ENCODE peak calls at places on chromosome 5, in eight cellular contexts. One of them, this sample, is unnamed.

GRCh38 chr5:179126506-179126991 is 66.4 kb downstream of the ZNF354C start:
- DNase-seq in BJ: no peak
- DNase-seq in fibroblast of the aortic adventitia: no peak
- DNase-seq in A549: no peak
- DNase-seq in ovary: no peak
- DNase-seq in WERI-Rb-1: no peak
- DNase-seq in AG04449: no peak
- DNase-seq in dorsolateral prefrontal cortex: no peak
- DNase-seq in this sample: no peak

GRCh38 chr5:80516826-80517225 is 28.9 kb downstream of the FAM151B start:
- DNase-seq in BJ: peak
- DNase-seq in fibroblast of the aortic adventitia: peak
- DNase-seq in A549: peak
- DNase-seq in ovary: no peak
- DNase-seq in WERI-Rb-1: no peak
- DNase-seq in AG04449: peak
- DNase-seq in dorsolateral prefrontal cortex: no peak
- DNase-seq in this sample: no peak

GRCh38 chr5:9348296-9348996 is 197.4 kb downstream of the SEMA5A start:
- DNase-seq in BJ: peak
- DNase-seq in fibroblast of the aortic adventitia: peak
- DNase-seq in A549: no peak
- DNase-seq in ovary: no peak
- DNase-seq in WERI-Rb-1: no peak
- DNase-seq in AG04449: peak
- DNase-seq in dorsolateral prefrontal cortex: no peak
- DNase-seq in this sample: peak

GRCh38 chr5:919356-920000 is 26.8 kb downstream of the TRIP13 start:
- DNase-seq in BJ: no peak
- DNase-seq in fibroblast of the aortic adventitia: no peak
- DNase-seq in A549: no peak
- DNase-seq in ovary: no peak
- DNase-seq in WERI-Rb-1: no peak
- DNase-seq in AG04449: no peak
- DNase-seq in dorsolateral prefrontal cortex: no peak
- DNase-seq in this sample: no peak

GRCh38 chr5:110402562-110402961 is 323.9 kb downstream of the TMEM232 start:
- DNase-seq in BJ: no peak
- DNase-seq in fibroblast of the aortic adventitia: no peak
- DNase-seq in A549: no peak
- DNase-seq in ovary: no peak
- DNase-seq in WERI-Rb-1: no peak
- DNase-seq in AG04449: no peak
- DNase-seq in dorsolateral prefrontal cortex: no peak
- DNase-seq in this sample: no peak

GRCh38 chr5:77087484-77088291 is 603 bp upstream of the ZBED3 start:
- DNase-seq in BJ: no peak
- DNase-seq in fibroblast of the aortic adventitia: peak
- DNase-seq in A549: no peak
- DNase-seq in ovary: peak
- DNase-seq in WERI-Rb-1: no peak
- DNase-seq in AG04449: no peak
- DNase-seq in dorsolateral prefrontal cortex: no peak
- DNase-seq in this sample: no peak

GRCh38 chr5:78855026-78855425 is 130.1 kb downstream of the ARSB start:
- DNase-seq in BJ: no peak
- DNase-seq in fibroblast of the aortic adventitia: no peak
- DNase-seq in A549: no peak
- DNase-seq in ovary: no peak
- DNase-seq in WERI-Rb-1: no peak
- DNase-seq in AG04449: no peak
- DNase-seq in dorsolateral prefrontal cortex: no peak
- DNase-seq in this sample: no peak

GRCh38 chr5:443239-444151 is 519 bp downstream of the EXOC3 start:
- DNase-seq in BJ: no peak
- DNase-seq in fibroblast of the aortic adventitia: no peak
- DNase-seq in A549: peak
- DNase-seq in ovary: peak
- DNase-seq in WERI-Rb-1: no peak
- DNase-seq in AG04449: no peak
- DNase-seq in dorsolateral prefrontal cortex: peak
- DNase-seq in this sample: no peak

GRCh38 chr5:59007460-59008063 is 424.7 kb downstream of the RAB3C start:
- DNase-seq in BJ: no peak
- DNase-seq in fibroblast of the aortic adventitia: peak
- DNase-seq in A549: no peak
- DNase-seq in ovary: no peak
- DNase-seq in WERI-Rb-1: no peak
- DNase-seq in AG04449: no peak
- DNase-seq in dorsolateral prefrontal cortex: no peak
- DNase-seq in this sample: no peak

GRCh38 chr5:52893105-52893504 is 96.0 kb upstream of the ITGA2 start:
- DNase-seq in BJ: no peak
- DNase-seq in fibroblast of the aortic adventitia: peak
- DNase-seq in A549: no peak
- DNase-seq in ovary: no peak
- DNase-seq in WERI-Rb-1: no peak
- DNase-seq in AG04449: no peak
- DNase-seq in dorsolateral prefrontal cortex: no peak
- DNase-seq in this sample: no peak

GRCh38 chr5:148816357-148816756 is 10.1 kb upstream of the ADRB2 start:
- DNase-seq in BJ: no peak
- DNase-seq in fibroblast of the aortic adventitia: no peak
- DNase-seq in A549: no peak
- DNase-seq in ovary: no peak
- DNase-seq in WERI-Rb-1: no peak
- DNase-seq in AG04449: no peak
- DNase-seq in dorsolateral prefrontal cortex: no peak
- DNase-seq in this sample: no peak

GRCh38 chr5:43305948-43306563 is 7.2 kb downstream of the HMGCS1 start:
- DNase-seq in BJ: no peak
- DNase-seq in fibroblast of the aortic adventitia: peak
- DNase-seq in A549: peak
- DNase-seq in ovary: no peak
- DNase-seq in WERI-Rb-1: no peak
- DNase-seq in AG04449: peak
- DNase-seq in dorsolateral prefrontal cortex: no peak
- DNase-seq in this sample: no peak

GRCh38 chr5:148860599-148860998 is 34.2 kb downstream of the ADRB2 start:
- DNase-seq in BJ: no peak
- DNase-seq in fibroblast of the aortic adventitia: no peak
- DNase-seq in A549: no peak
- DNase-seq in ovary: no peak
- DNase-seq in WERI-Rb-1: no peak
- DNase-seq in AG04449: no peak
- DNase-seq in dorsolateral prefrontal cortex: no peak
- DNase-seq in this sample: no peak

GRCh38 chr5:14810282-14810681 is 61.3 kb downstream of the ANKH start:
- DNase-seq in BJ: no peak
- DNase-seq in fibroblast of the aortic adventitia: no peak
- DNase-seq in A549: no peak
- DNase-seq in ovary: no peak
- DNase-seq in WERI-Rb-1: no peak
- DNase-seq in AG04449: no peak
- DNase-seq in dorsolateral prefrontal cortex: no peak
- DNase-seq in this sample: no peak
- H3K4me3 ChIP-seq in BJ: no peak
- H3K4me3 ChIP-seq in fibroblast of the aortic adventitia: no peak
- H3K4me3 ChIP-seq in A549: no peak
- H3K4me3 ChIP-seq in ovary: no peak
- H3K4me3 ChIP-seq in WERI-Rb-1: no peak
- H3K4me3 ChIP-seq in AG04449: no peak
- H3K4me3 ChIP-seq in dorsolateral prefrontal cortex: peak
- H3K4me3 ChIP-seq in this sample: no peak

DNA sequence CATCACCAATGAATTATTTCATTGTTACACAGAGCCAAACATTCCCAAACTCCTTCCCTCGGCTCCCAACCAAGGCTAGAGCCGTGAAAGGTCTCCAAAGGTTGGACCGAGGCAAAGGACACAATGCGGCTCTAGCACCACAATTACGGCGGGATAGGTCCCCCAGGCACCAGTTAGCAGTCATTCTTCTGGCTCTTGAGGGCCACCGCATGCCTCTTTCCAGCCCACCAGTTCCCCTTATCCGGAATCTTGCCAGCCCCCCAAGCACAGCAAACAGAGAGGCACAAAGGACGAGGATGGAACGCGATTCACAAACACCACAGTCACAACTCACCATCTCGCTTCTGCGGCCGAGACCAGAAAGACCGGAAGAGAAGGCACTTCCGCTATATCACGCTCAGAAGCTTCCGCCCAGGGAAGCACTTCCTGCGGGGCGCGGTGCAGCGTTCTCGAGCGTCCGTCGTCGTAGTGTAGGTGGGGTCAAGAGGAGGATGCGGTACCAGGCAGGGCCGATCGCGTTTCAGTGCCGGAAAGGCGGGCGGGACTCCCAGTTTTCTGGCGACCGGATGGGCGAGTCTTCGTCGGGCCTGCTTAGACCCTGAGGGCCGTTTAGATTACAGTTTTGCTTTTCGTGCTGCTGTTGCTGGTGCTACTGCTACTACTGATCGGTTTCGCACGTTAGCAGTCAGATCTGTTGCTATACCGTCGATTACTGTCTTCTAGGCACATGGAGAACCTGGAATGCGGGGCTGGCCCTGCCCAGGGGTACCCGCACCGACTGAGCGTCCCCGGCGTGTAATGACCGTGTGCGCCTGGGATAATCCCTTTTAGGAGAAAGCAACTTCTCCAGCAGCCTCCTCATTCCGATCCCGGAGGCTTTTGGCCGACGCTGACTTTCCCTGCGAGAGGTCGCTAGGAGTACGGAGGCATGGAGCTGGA is at the start of gene RPL37:
- DNase-seq in BJ: peak
- DNase-seq in fibroblast of the aortic adventitia: peak
- DNase-seq in A549: peak
- DNase-seq in ovary: peak
- DNase-seq in WERI-Rb-1: peak
- DNase-seq in AG04449: peak
- DNase-seq in dorsolateral prefrontal cortex: peak
- DNase-seq in this sample: peak
- H3K4me3 ChIP-seq in BJ: peak
- H3K4me3 ChIP-seq in fibroblast of the aortic adventitia: peak
- H3K4me3 ChIP-seq in A549: peak
- H3K4me3 ChIP-seq in ovary: peak
- H3K4me3 ChIP-seq in WERI-Rb-1: peak
- H3K4me3 ChIP-seq in AG04449: peak
- H3K4me3 ChIP-seq in dorsolateral prefrontal cortex: peak
- H3K4me3 ChIP-seq in this sample: peak

GRCh38 chr5:102306121-102306520 is 10.0 kb upstream of the SLCO4C1 start:
- DNase-seq in BJ: no peak
- DNase-seq in fibroblast of the aortic adventitia: no peak
- DNase-seq in A549: no peak
- DNase-seq in ovary: no peak
- DNase-seq in WERI-Rb-1: no peak
- DNase-seq in AG04449: no peak
- DNase-seq in dorsolateral prefrontal cortex: no peak
- DNase-seq in this sample: no peak

GRCh38 chr5:102312586-102312985 is 16.5 kb upstream of the SLCO4C1 start:
- DNase-seq in BJ: no peak
- DNase-seq in fibroblast of the aortic adventitia: peak
- DNase-seq in A549: no peak
- DNase-seq in ovary: no peak
- DNase-seq in WERI-Rb-1: no peak
- DNase-seq in AG04449: no peak
- DNase-seq in dorsolateral prefrontal cortex: no peak
- DNase-seq in this sample: no peak

GRCh38 chr5:102309586-102309985 is 13.5 kb upstream of the SLCO4C1 start:
- DNase-seq in BJ: no peak
- DNase-seq in fibroblast of the aortic adventitia: no peak
- DNase-seq in A549: no peak
- DNase-seq in ovary: no peak
- DNase-seq in WERI-Rb-1: no peak
- DNase-seq in AG04449: no peak
- DNase-seq in dorsolateral prefrontal cortex: no peak
- DNase-seq in this sample: no peak

DNA sequence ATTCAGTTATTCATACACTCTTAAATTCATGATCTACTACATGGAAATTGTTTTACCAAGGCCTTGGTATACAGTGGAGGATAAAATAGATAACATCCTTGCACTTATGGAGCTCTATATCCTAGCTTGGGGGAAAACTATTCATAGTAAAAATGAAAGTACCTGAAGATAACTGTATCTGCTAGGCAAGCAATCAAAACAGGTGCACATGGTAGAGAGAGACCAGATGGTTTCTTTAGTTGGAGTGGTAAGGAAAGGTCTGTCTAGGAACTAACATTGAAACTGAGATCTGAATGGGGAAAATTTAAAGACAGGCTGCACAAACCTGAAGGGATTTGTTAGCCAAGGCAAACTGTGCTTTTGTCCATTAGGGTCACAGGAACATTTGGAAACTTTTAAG is 11.1 kb upstream of the SLCO4C1 start:
- DNase-seq in BJ: no peak
- DNase-seq in fibroblast of the aortic adventitia: no peak
- DNase-seq in A549: no peak
- DNase-seq in ovary: no peak
- DNase-seq in WERI-Rb-1: no peak
- DNase-seq in AG04449: no peak
- DNase-seq in dorsolateral prefrontal cortex: no peak
- DNase-seq in this sample: no peak
- H3K4me3 ChIP-seq in BJ: no peak
- H3K4me3 ChIP-seq in fibroblast of the aortic adventitia: no peak
- H3K4me3 ChIP-seq in A549: no peak
- H3K4me3 ChIP-seq in ovary: no peak
- H3K4me3 ChIP-seq in WERI-Rb-1: no peak
- H3K4me3 ChIP-seq in AG04449: no peak
- H3K4me3 ChIP-seq in dorsolateral prefrontal cortex: no peak
- H3K4me3 ChIP-seq in this sample: no peak

DNA sequence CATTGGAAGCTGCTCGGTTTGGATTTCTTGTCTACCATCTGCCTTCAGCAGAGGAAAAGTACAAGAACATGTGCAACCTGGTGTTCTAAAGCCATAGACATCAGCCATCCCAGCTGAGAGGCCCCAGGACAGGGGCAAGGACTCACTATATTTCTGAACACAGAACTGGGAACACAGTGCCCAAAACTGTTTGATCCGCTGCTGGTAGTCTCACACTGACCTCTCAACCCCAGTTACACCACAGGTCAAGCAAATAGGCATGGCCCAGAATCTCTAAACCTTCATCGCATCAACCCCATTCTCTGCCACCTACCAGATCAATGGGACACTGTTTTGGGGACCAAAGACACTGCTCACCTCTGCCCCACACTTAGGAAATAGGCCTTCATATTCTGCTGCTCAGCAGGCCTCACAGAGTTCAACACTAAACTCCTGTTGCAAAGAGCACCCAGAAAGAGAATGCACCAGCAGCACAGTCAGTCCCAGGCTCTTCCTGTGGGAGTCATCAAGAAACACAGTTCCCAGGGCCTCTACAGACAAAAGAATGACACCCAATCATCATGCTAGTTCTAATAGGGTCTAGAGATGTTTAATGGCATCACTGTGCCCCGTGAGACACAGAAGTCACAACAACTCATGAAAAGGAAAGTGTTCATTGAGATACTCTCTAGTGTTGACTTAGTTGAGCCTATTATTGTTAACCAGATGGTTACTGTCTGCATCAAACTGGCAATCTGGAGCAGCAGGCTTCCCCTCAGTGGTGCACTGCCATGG is 1.8 kb downstream of the KLHL3 start:
- DNase-seq in BJ: no peak
- DNase-seq in fibroblast of the aortic adventitia: no peak
- DNase-seq in A549: no peak
- DNase-seq in ovary: no peak
- DNase-seq in WERI-Rb-1: no peak
- DNase-seq in AG04449: no peak
- DNase-seq in dorsolateral prefrontal cortex: no peak
- DNase-seq in this sample: no peak
- H3K4me3 ChIP-seq in BJ: no peak
- H3K4me3 ChIP-seq in fibroblast of the aortic adventitia: no peak
- H3K4me3 ChIP-seq in A549: no peak
- H3K4me3 ChIP-seq in ovary: no peak
- H3K4me3 ChIP-seq in WERI-Rb-1: no peak
- H3K4me3 ChIP-seq in AG04449: peak
- H3K4me3 ChIP-seq in dorsolateral prefrontal cortex: peak
- H3K4me3 ChIP-seq in this sample: no peak

This sample was measured in keratinocyte.